ENCODE peak calls at places on chromosomes 5 and 9, in six cellular contexts. E is AG10803, B is cardiac fibroblast, S is tibial artery, V is IMR-90, C is right lobe of liver. N is an unnamed sample.

GRCh38 chr5:9624196-9624947 is 5.8 kb downstream of the TAS2R1 start:
- DNase-seq in E (peak), B (peak), S (no peak), V (peak), C (no peak), N (no peak)

GRCh38 chr5:53076014-53076413 is 33.5 kb downstream of the MOCS2 start:
- DNase-seq in E (peak), B (peak), S (no peak), V (no peak), C (no peak), N (no peak)

GRCh38 chr5:53071738-53072137 is 37.8 kb downstream of the MOCS2 start:
- DNase-seq in E (peak), B (peak), S (no peak), V (peak), C (no peak), N (no peak)

GRCh38 chr5:137236266-137236665 is 262.9 kb downstream of the SPOCK1 start:
- DNase-seq in E (peak), B (no peak), S (no peak), V (no peak), C (no peak), N (no peak)

GRCh38 chr5:122101636-122102285 is 23.7 kb upstream of the LOX start:
- DNase-seq in E (peak), B (peak), S (no peak), V (peak), C (no peak), N (no peak)

GRCh38 chr5:170538970-170539586 is 35.3 kb downstream of the KCNIP1 start:
- DNase-seq in E (no peak), B (no peak), S (no peak), V (no peak), C (no peak), N (no peak)

GRCh38 chr5:139851558-139851957 is 56.0 kb downstream of the PSD2 start:
- DNase-seq in E (no peak), B (no peak), S (no peak), V (no peak), C (no peak), N (no peak)

GRCh38 chr5:132787076-132787475 is 10.0 kb upstream of the SEPTIN8 start:
- DNase-seq in E (peak), B (no peak), S (no peak), V (peak), C (no peak), N (no peak)

GRCh38 chr5:360277-361027 is 38.9 kb downstream of the AHRR start:
- DNase-seq in E (no peak), B (no peak), S (no peak), V (no peak), C (no peak), N (no peak)

GRCh38 chr5:90477073-90477472 is 2.4 kb downstream of the POLR3G start:
- DNase-seq in E (no peak), B (peak), S (no peak), V (no peak), C (no peak), N (no peak)

GRCh38 chr5:128002420-128002819 is 81.1 kb upstream of the SLC12A2 start:
- DNase-seq in E (no peak), B (no peak), S (no peak), V (peak), C (no peak), N (no peak)

GRCh38 chr5:158976035-158976434 is 123.7 kb downstream of the EBF1 start:
- DNase-seq in E (peak), B (peak), S (no peak), V (peak), C (no peak), N (no peak)

GRCh38 chr5:7321724-7322123 is 74.2 kb upstream of the ADCY2 start:
- DNase-seq in E (peak), B (peak), S (peak), V (no peak), C (no peak), N (no peak)

GRCh38 chr5:168409601-168410458 is 76.4 kb upstream of the RARS1 start:
- DNase-seq in E (peak), B (peak), S (no peak), V (peak), C (no peak), N (no peak)

GRCh38 chr9:91659529-91660294 is 236.1 kb upstream of the NFIL3 start:
- DNase-seq in E (peak), B (peak), S (no peak), V (peak), C (no peak), N (no peak)

GRCh38 chr9:109868222-109868621 is 88.2 kb downstream of the PALM2AKAP2 start:
- DNase-seq in E (peak), B (peak), S (no peak), V (peak), C (no peak), N (no peak)
- TF ChIP-seq CTCF in E (no peak), B (no peak), S (no peak), V (no peak), C (no peak), N (no peak)

DNA sequence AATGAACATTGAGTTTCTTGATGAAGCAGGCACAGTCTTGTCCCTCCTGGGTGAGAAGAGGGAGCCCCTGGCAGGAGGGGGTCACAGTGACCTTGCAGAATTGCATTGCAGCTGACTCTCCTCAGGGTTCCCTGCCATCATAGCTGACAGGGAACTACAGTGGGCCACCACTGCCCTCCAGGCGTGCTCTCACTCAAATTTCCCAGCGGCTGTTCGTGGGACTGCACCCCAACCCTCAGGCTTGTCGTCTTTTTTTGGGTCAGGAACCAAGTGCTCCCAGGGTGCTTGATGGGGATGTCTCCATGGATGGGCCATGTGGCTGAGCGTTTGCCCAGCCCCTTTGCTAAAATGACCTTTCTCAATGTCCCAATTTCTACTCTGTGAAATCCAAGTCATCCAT is 215.8 kb downstream of the MELK start:
- DNase-seq in E (no peak), B (no peak), S (no peak), V (no peak), C (no peak), N (no peak)
- TF ChIP-seq CTCF in E (peak), B (peak), S (no peak), V (peak), C (peak), N (no peak)

DNA sequence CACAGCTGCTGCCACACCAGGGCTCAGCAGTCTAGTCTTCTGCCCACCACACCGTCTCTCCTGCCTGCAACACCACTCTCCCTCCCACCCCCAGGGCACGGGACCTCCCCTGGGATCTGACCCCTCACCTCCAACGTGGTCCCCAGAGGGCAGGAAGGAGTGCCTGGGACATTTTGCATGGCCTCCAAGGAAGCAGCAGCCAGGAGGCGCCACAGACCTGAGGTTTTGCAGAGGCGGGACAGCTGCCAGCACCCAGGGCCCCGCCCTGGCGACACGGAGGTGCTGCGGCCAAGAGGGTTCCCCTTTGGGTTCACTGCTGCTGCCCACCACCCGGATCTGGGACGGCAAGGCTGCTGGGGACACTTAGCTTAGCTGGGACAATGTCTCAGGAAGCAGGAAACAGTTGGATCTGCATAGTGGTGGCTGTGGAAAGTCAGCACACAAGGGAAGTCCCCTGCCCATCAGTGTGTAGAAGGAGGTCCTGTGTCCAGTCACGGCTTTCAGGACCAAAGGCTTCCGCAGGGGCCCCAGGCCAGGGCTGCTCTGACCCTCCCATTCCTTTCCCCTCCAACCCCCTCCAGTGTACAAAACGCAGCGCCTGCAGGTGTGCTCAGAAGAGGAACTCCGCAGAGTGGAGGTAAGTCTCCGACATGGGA is 13.8 kb downstream of the PROP1 start:
- DNase-seq in E (no peak), B (no peak), S (no peak), V (no peak), C (no peak), N (peak)
- TF ChIP-seq CTCF in E (no peak), B (peak), S (no peak), V (no peak), C (no peak), N (no peak)

DNA sequence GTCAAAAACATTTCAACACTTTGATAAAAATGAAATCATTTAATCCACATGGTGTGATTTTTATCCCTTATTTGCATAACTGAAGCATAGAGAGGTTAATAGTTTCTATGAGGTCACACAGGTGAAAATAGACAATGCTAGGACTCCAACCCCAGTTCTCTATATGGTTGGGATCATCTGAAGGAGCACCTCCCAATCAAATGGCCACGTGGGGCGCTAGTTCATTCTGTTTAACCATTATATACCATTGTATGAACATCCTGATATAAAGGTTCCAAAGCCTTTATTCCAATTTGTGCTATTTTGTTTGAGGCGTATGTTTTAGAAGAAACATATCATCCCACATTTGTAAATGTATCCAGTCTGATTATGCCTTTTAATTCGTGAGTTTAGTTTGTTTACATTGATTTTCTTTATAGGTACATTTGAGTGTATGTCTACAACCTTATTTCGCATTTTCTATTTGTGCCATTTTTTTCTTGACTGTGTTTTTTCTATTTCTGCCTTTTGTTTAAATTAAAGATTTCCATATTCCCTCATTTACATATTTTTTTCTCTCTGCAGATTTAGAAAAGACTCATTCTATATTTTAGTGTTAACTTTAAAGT is 1092.0 kb downstream of the MAT2B start:
- DNase-seq in E (no peak), B (no peak), S (no peak), V (no peak), C (no peak), N (no peak)
- TF ChIP-seq CTCF in E (no peak), B (peak), S (no peak), V (no peak), C (peak), N (no peak)

GRCh38 chr5:35047785-35048404 is at the start of gene AGXT2:
- DNase-seq in E (no peak), B (no peak), S (no peak), V (no peak), C (no peak), N (no peak)
- TF ChIP-seq CTCF in E (no peak), B (no peak), S (no peak), V (no peak), C (no peak), N (no peak)

GRCh38 chr5:160266752-160267345 is 37.5 kb downstream of the FABP6 start:
- DNase-seq in E (no peak), B (no peak), S (no peak), V (no peak), C (no peak), N (no peak)
- TF ChIP-seq CTCF in E (no peak), B (no peak), S (no peak), V (no peak), C (no peak), N (no peak)

GRCh38 chr9:24614070-24614469 is 68.4 kb upstream of the IZUMO3 start:
- DNase-seq in E (no peak), B (no peak), S (no peak), V (no peak), C (no peak), N (no peak)

DNA sequence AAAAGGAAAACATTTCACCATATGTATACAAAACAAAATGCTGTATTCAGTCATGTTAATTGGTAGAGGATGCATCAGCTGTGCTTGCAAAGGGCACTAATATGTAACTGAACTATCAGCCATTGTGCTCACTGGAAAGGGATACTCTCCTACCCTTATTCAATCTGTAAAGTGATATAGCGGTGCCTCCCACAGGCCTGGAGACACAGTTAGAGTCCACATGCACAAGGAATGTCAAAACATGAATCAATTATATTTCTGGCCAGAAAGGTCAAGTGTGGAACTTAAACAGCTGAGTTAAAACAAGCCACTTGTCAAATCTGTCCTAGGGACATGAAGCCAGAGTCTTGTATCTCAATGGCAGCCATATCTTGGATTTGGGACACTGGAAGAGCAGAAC is 71.2 kb upstream of the IZUMO3 start:
- DNase-seq in E (no peak), B (no peak), S (no peak), V (no peak), C (no peak), N (no peak)
- TF ChIP-seq CTCF in E (no peak), B (no peak), S (no peak), V (no peak), C (no peak), N (no peak)